ENCODE peak calls at places on chromosome 6, in nine cellular contexts. Y is transverse colon, V is heart left ventricle, Q is A549, H is Peyer's patch, K is adrenal gland, D is spleen, S is esophagus squamous epithelium, E is HCT116. T is an unnamed sample.
A peak's percentile ranks its signal among the peaks of the same experiment; 100 is the strongest.

GRCh38 chr6:140784573-140784972 is 1348.2 kb upstream of the GJE1 start:
- DNase-seq in Y (no peak), V (no peak), Q (no peak), H (no peak), K (no peak), D (no peak), S (no peak), E (no peak), T (no peak)

GRCh38 chr6:18185624-18186023 is 30.4 kb downstream of the KDM1B start:
- DNase-seq in Y (no peak), V (no peak), Q (no peak), H (no peak), K (no peak), D (no peak), S (no peak), E (no peak), T (no peak)

GRCh38 chr6:149079911-149080501 is 237.5 kb upstream of the TAB2 start:
- DNase-seq in Y (no peak), V (peak; percentile 43), Q (no peak), H (no peak), K (peak; percentile 71), D (no peak), S (no peak), E (no peak), T (no peak)

GRCh38 chr6:26327450-26328264 is 37.3 kb upstream of the BTN3A2 start:
- DNase-seq in Y (peak; percentile 28), V (no peak), Q (no peak), H (no peak), K (no peak), D (no peak), S (no peak), E (peak; percentile 89), T (peak; percentile 80)

GRCh38 chr6:150587637-150588036 is 12.0 kb upstream of the PLEKHG1 start:
- DNase-seq in Y (no peak), V (no peak), Q (no peak), H (no peak), K (no peak), D (no peak), S (no peak), E (no peak), T (no peak)

GRCh38 chr6:130680118-130680517 is 147.1 kb upstream of the SMLR1 start:
- DNase-seq in Y (no peak), V (no peak), Q (no peak), H (no peak), K (no peak), D (no peak), S (no peak), E (no peak), T (no peak)

GRCh38 chr6:40295251-40295949 is 291.8 kb downstream of the LRFN2 start:
- DNase-seq in Y (no peak), V (no peak), Q (no peak), H (no peak), K (no peak), D (no peak), S (no peak), E (no peak), T (no peak)

GRCh38 chr6:20892365-20892764 is 358.1 kb downstream of the CDKAL1 start:
- DNase-seq in Y (no peak), V (no peak), Q (no peak), H (no peak), K (no peak), D (no peak), S (no peak), E (no peak), T (no peak)

GRCh38 chr6:76779068-76779467 is 684.2 kb downstream of the HTR1B start:
- DNase-seq in Y (no peak), V (no peak), Q (no peak), H (no peak), K (no peak), D (no peak), S (no peak), E (no peak), T (no peak)
- TF ChIP-seq POLR2A in Y (no peak), V (no peak), Q (no peak), H (no peak), K (no peak), D (no peak), S (no peak), E (no peak), T (no peak)

DNA sequence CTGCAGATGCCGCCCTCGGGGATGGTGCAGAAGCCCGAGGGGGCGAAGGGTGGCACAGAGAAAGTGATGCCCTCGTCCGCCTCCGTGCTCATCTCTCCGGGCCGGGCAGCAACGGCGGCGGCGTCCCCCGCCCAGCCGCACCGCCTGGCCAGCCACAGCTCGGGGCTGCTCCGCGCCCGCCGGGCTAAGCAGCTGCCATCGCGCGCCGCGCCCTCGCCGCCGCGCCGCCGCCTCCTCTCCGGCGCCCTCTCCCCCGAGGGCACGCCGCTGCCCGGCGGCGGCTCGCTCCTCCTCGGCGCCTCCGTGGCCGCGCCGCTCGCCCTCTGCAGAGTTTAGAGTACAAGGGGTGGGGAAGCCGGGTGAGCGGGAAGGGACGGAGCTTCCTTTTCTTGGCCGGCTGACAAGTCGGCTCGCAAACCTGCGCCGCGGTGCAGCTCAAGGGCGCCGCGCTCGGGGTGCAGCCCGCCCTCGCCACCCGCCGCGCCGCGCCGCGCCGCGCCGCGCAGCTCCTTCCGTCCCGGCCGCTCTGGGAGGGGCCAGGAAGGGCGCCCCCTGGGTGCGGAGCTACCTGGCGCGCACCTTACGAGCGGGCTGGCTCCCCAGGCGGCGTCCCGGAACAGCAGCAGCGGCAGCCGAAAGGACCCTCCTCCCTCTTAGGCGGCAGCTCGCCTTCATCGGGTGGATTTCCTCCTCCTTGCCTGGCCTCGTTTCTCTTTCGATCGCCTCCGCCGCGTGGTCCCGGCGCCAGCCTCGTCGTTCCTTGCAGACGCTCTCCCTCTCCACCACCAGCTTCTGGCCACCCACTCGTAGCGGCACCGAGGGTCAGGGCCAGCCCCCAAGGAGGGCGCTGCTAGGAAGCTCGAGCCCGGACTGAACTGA is at the start of gene MAP3K5:
- DNase-seq in Y (peak; percentile 93), V (peak; percentile 87), Q (peak; percentile 35), H (peak; percentile 87), K (peak; percentile 93), D (peak; percentile 98), S (peak; percentile 72), E (peak; percentile 77), T (peak; percentile 94)
- TF ChIP-seq CTCF in Y (peak; percentile 52), V (peak; percentile 38), Q (peak; percentile 43), H (peak; percentile 94), K (no peak), D (peak; percentile 41), S (peak; percentile 94), E (peak; percentile 62), T (peak; percentile 23)

GRCh38 chr6:7051780-7052440 is 55.9 kb upstream of the RREB1 start:
- DNase-seq in Y (peak; percentile 74), V (peak; percentile 58), Q (no peak), H (peak; percentile 30), K (peak; percentile 74), D (peak; percentile 94), S (no peak), E (no peak), T (peak; percentile 93)
- TF ChIP-seq POLR2A in Y (peak; percentile 59), V (no peak), Q (no peak), H (peak; percentile 34), K (peak; percentile 64), D (no peak), S (peak; percentile 15), E (no peak), T (peak; percentile 32)

GRCh38 chr6:24910850-24911712 is 24.7 kb downstream of the RIPOR2 start:
- DNase-seq in Y (peak; percentile 31), V (peak; percentile 65), Q (no peak), H (peak; percentile 52), K (peak; percentile 81), D (peak; percentile 91), S (no peak), E (no peak), T (peak; percentile 37)

GRCh38 chr6:24911983-24912382 is 23.8 kb downstream of the RIPOR2 start:
- DNase-seq in Y (no peak), V (no peak), Q (no peak), H (no peak), K (no peak), D (no peak), S (no peak), E (no peak), T (no peak)

GRCh38 chr6:24908555-24908954 is 27.2 kb downstream of the RIPOR2 start:
- DNase-seq in Y (no peak), V (no peak), Q (no peak), H (no peak), K (no peak), D (no peak), S (no peak), E (no peak), T (no peak)

GRCh38 chr6:24909281-24910216 is 26.2 kb downstream of the RIPOR2 start:
- DNase-seq in Y (no peak), V (no peak), Q (no peak), H (no peak), K (no peak), D (no peak), S (no peak), E (no peak), T (no peak)

DNA sequence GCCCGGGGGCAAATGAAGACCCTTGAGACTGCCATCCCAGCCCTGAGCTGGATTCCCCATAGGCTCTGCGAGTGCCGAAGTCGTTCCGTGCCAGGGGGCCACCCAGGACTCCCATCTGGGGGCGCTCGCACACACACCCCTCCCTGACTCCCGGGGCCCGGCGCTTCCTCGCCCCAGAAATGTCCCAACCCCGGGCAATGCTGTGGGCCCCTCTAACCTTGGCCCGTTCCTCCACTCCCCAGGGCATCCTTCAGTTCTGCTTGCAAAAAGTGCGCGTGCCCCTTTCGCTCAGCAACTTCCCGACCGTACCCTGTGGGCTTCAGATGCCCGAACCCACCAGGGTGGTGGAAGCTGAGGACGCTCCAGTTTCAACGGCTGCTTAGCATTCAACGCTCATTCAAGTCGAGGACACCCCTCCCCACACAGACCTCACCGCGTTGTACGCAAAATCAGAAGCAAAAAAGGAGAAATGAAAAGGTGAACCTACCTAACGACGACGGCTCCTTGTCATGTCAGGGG is 25.4 kb downstream of the RIPOR2 start:
- DNase-seq in Y (no peak), V (peak; percentile 41), Q (no peak), H (peak; percentile 56), K (no peak), D (peak; percentile 85), S (no peak), E (no peak), T (no peak)
- TF ChIP-seq CTCF in Y (no peak), V (peak; percentile 49), Q (no peak), H (no peak), K (no peak), D (no peak), S (no peak), E (no peak), T (no peak)

GRCh38 chr6:166334878-166335277 is 7.5 kb downstream of the SFT2D1 start:
- DNase-seq in Y (no peak), V (no peak), Q (no peak), H (no peak), K (no peak), D (no peak), S (no peak), E (no peak), T (no peak)
- TF ChIP-seq POLR2A in Y (no peak), V (no peak), Q (no peak), H (no peak), K (no peak), D (no peak), S (no peak), E (no peak), T (no peak)

T was measured in NB4.